ENCODE peak calls at places on chromosomes 2 and 18, in eight cellular contexts. S is CD8-positive, alpha-beta T cell; Q is transverse colon; X is epithelial cell of esophagus; G is cardiac muscle cell; Z is lower leg skin; Y is heart right ventricle; M is mesendoderm. U is an unnamed sample.

GRCh38 chr2:155695505-155695904 is 637.0 kb downstream of the NR4A2 start:
- DNase-seq in S (no peak), Q (no peak), X (no peak), G (no peak), Z (no peak), Y (no peak), M (no peak), U (no peak)

GRCh38 chr18:62566199-62566598 is 43.4 kb downstream of the ZCCHC2 start:
- DNase-seq in S (no peak), Q (peak), X (peak), G (peak), Z (peak), Y (peak), M (peak), U (peak)

GRCh38 chr2:135585586-135585985 is 54.3 kb downstream of the R3HDM1 start:
- DNase-seq in S (no peak), Q (no peak), X (no peak), G (peak), Z (no peak), Y (no peak), M (peak), U (no peak)

GRCh38 chr18:715626-716025 is 3.2 kb upstream of the ENOSF1 start:
- DNase-seq in S (no peak), Q (no peak), X (peak), G (peak), Z (no peak), Y (no peak), M (no peak), U (no peak)

GRCh38 chr2:173159794-173160463 is 84.3 kb downstream of the MAP3K20 start:
- DNase-seq in S (no peak), Q (peak), X (peak), G (peak), Z (peak), Y (peak), M (peak), U (peak)

GRCh38 chr2:239725551-239725890 is 299.6 kb downstream of the NDUFA10 start:
- DNase-seq in S (no peak), Q (peak), X (no peak), G (no peak), Z (no peak), Y (no peak), M (no peak), U (peak)

GRCh38 chr18:45119888-45120287 is 439.2 kb downstream of the SETBP1 start:
- DNase-seq in S (no peak), Q (no peak), X (no peak), G (no peak), Z (no peak), Y (no peak), M (no peak), U (no peak)

GRCh38 chr2:215022418-215022817 is 116.0 kb downstream of the ABCA12 start:
- DNase-seq in S (no peak), Q (no peak), X (peak), G (peak), Z (no peak), Y (no peak), M (peak), U (no peak)

GRCh38 chr2:94996401-94997100 is 29.0 kb upstream of the MAL start:
- DNase-seq in S (no peak), Q (no peak), X (no peak), G (no peak), Z (no peak), Y (no peak), M (no peak), U (peak)

GRCh38 chr2:85089464-85090072 is 43.6 kb upstream of the TCF7L1 start:
- DNase-seq in S (no peak), Q (no peak), X (no peak), G (no peak), Z (no peak), Y (no peak), M (no peak), U (no peak)

DNA sequence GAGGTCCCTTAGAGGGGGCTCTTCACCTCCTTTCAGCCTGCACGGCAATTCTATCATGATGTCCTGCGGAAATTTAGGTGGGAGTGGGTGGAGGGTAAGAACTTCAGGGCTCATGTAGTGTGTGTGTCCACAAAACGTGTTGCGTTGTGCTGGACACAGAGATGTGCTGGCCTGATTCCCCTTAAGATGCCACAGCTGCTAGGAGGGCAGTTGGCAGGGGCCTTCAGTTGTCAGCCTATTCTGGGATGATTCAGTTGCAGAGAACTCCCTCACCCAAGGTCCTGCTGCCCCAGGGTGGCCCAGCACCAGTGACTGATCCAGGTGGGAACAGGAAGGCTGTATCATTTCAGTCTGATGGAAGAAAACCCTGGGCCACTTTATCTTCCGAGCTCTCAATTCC is 1.0 kb upstream of the HJURP start:
- DNase-seq in S (no peak), Q (no peak), X (no peak), G (no peak), Z (no peak), Y (no peak), M (no peak), U (no peak)
- H3K4me3 ChIP-seq in S (no peak), Q (no peak), X (no peak), G (no peak), Z (no peak), Y (no peak), M (no peak), U (no peak)

GRCh38 chr2:236570081-236570979 is 705 bp downstream of the ACKR3 start:
- DNase-seq in S (no peak), Q (no peak), X (peak), G (no peak), Z (no peak), Y (no peak), M (peak), U (no peak)

GRCh38 chr2:236566596-236566995 is 3.0 kb upstream of the ACKR3 start:
- DNase-seq in S (no peak), Q (no peak), X (no peak), G (no peak), Z (no peak), Y (no peak), M (no peak), U (no peak)

GRCh38 chr2:236569593-236569973 is at the start of gene ACKR3:
- DNase-seq in S (peak), Q (peak), X (peak), G (peak), Z (peak), Y (peak), M (peak), U (peak)

GRCh38 chr2:236568922-236569592 is 568 bp upstream of the ACKR3 start:
- DNase-seq in S (no peak), Q (no peak), X (no peak), G (no peak), Z (no peak), Y (no peak), M (peak), U (no peak)

DNA sequence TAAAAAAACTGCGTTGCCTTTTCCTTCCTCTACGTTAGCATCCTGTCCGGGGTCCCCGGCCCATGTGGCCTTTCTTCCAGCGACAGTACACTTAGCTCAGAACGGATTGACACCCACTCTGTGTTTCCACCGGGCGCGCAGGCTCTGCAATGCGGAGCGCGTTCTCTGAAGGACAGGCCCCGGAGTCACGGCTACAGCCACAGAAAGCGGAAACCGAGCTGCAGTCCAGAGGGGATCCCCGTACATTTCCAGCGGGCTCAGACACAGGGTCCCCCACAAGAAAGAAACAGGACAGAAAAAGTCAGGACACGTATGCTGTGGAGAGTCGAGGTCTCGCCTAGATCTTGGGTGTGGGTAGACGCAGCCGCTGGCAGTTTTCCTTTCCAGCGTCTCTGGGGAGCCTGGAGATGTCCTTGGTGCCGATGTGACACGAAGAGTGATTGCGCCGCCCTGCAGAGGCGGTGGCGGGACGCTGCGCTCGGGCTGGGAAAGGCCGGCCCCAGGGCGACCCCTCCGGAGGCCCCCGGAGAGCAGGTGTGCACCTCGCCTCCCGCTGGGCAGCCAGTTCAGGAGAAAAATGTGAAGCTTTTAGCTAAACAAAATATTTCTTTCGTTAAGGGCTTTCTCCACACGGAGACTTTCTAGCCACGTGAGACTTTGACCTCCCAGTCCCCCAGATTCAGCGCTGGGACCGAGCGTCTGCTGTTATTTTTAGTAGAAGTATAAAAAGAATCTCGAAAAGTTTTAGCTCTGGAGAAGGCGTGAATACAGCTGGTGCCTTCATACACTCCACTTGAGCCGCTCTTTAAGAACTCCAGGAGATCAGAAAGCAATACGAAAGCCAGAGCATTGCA is 1.3 kb upstream of the ACKR3 start:
- DNase-seq in S (peak), Q (peak), X (peak), G (peak), Z (no peak), Y (peak), M (peak), U (peak)
- H3K4me3 ChIP-seq in S (peak), Q (peak), X (peak), G (peak), Z (peak), Y (peak), M (peak), U (peak)

GRCh38 chr2:211141646-211142045 is 585.2 kb downstream of the CPS1 start:
- DNase-seq in S (no peak), Q (no peak), X (no peak), G (no peak), Z (no peak), Y (no peak), M (no peak), U (no peak)
- H3K4me3 ChIP-seq in S (no peak), Q (no peak), X (no peak), G (no peak), Z (no peak), Y (no peak), M (no peak), U (no peak)

GRCh38 chr2:143594745-143595144 is 465.5 kb downstream of the ARHGAP15 start:
- DNase-seq in S (no peak), Q (no peak), X (no peak), G (no peak), Z (no peak), Y (no peak), M (no peak), U (no peak)
- H3K4me3 ChIP-seq in S (no peak), Q (no peak), X (no peak), G (no peak), Z (no peak), Y (no peak), M (no peak), U (no peak)

GRCh38 chr18:9719421-9719981 is 11.4 kb downstream of the RAB31 start:
- DNase-seq in S (no peak), Q (no peak), X (peak), G (peak), Z (peak), Y (no peak), M (peak), U (no peak)
- H3K4me3 ChIP-seq in S (no peak), Q (no peak), X (peak), G (no peak), Z (no peak), Y (no peak), M (no peak), U (no peak)

GRCh38 chr2:202171246-202171833 is 67.1 kb downstream of the SUMO1 start:
- DNase-seq in S (no peak), Q (no peak), X (no peak), G (peak), Z (no peak), Y (no peak), M (peak), U (no peak)
- H3K4me3 ChIP-seq in S (no peak), Q (peak), X (no peak), G (no peak), Z (no peak), Y (peak), M (no peak), U (no peak)

DNA sequence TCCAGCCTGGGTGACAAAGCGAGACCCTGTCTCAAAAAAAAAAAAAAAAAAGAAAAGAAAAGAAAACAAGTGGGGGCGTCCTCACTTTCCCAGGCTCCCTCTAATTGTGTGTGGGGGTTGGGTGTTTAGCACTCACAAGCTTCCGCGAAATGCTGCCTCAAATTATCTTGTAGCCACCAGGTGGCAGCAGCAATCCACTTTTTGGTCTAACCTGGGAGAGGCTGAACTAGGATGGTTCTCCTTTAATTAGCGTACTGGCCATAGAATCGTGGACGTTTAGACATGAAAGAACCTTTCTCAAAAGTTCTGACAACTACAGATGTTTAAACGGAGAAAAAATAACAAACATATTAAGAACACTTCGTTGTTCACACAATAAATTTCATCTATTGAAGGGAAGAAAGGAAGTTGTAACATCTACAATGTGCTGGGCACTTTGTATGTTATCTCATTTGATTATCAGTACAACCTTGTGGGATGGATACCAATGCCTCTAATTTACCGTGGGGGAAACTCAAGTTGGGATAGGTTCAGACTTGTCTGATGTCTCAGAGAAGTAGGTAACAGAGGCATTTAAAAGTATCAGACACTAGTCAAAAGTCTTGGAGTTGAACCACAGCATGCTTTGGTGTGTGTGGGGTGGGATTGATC is 122.7 kb upstream of the NABP1 start:
- DNase-seq in S (peak), Q (peak), X (peak), G (peak), Z (peak), Y (peak), M (peak), U (peak)
- H3K4me3 ChIP-seq in S (no peak), Q (no peak), X (no peak), G (no peak), Z (no peak), Y (no peak), M (no peak), U (no peak)

DNA sequence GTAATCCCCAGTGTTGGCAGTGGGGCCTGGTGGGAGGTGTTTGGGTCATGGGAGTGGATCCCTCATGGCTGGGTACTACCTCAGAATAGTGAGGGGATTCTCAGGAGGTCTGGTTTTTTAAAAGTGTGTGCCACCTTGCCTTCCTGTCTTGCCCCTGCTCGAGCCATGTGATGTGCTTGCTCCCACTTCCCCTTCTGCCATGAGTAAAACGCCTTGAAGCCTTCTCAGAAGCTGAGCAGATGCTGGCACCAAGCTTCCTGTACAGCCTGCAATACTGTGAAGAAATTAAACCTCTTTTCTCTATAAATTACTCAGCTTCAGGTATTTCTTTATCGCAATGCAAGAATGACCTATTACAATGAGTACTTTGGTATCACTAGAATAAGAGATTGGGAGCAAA is 938.5 kb upstream of the CNTNAP5 start:
- DNase-seq in S (no peak), Q (no peak), X (no peak), G (no peak), Z (no peak), Y (no peak), M (no peak), U (no peak)
- H3K4me3 ChIP-seq in S (no peak), Q (no peak), X (no peak), G (no peak), Z (no peak), Y (no peak), M (no peak), U (no peak)

GRCh38 chr2:205543937-205544702 is 138.2 kb upstream of the NRP2 start:
- DNase-seq in S (no peak), Q (no peak), X (no peak), G (no peak), Z (no peak), Y (no peak), M (no peak), U (no peak)
- H3K4me3 ChIP-seq in S (no peak), Q (no peak), X (no peak), G (no peak), Z (no peak), Y (no peak), M (no peak), U (no peak)

GRCh38 chr18:22324191-22325131 is 93.3 kb downstream of the CTAGE1 start:
- DNase-seq in S (no peak), Q (peak), X (peak), G (peak), Z (no peak), Y (peak), M (peak), U (peak)
- H3K4me3 ChIP-seq in S (peak), Q (no peak), X (no peak), G (no peak), Z (no peak), Y (peak), M (peak), U (peak)

U was measured in left lung.